ENCODE peak calls at places on chromosomes 6 and 20, in four cellular contexts. O, W, F and C are unnamed samples.

GRCh38 chr6:111642463-111643158 is 36.9 kb upstream of the TRAF3IP2 start:
- DNase-seq in W (peak; percentile 72), F (peak; percentile 21), O (peak; percentile 66), C (peak; percentile 83)

GRCh38 chr20:62694868-62695267 is 13.8 kb upstream of the NTSR1 start:
- DNase-seq in W (no peak), F (no peak), O (no peak), C (no peak)

GRCh38 chr20:17391108-17391771 is 139.9 kb downstream of the BFSP1 start:
- DNase-seq in F (no peak), O (no peak), W (no peak), C (no peak)

GRCh38 chr20:1437222-1437904 is 29.3 kb downstream of the NSFL1C start:
- DNase-seq in F (peak; percentile 40), W (peak; percentile 91), O (peak; percentile 82), C (peak; percentile 76)

GRCh38 chr6:134744301-134744700 is 205.6 kb downstream of the ALDH8A1 start:
- DNase-seq in F (no peak), W (no peak), O (peak; percentile 35), C (no peak)

GRCh38 chr6:22332726-22333125 is 35.9 kb upstream of the PRL start:
- DNase-seq in F (no peak), W (no peak), O (no peak), C (no peak)

GRCh38 chr20:32982617-32983458 is 21.4 kb downstream of the SUN5 start:
- DNase-seq in W (no peak), O (no peak), F (no peak), C (no peak)

GRCh38 chr6:121951077-121951476 is 448.4 kb upstream of the HSF2 start:
- DNase-seq in O (no peak), F (no peak), W (no peak), C (no peak)

GRCh38 chr6:44869321-44869897 is 458.7 kb upstream of the RUNX2 start:
- DNase-seq in O (no peak), W (no peak), F (peak; percentile 86), C (no peak)

GRCh38 chr6:112188906-112189305 is 65.5 kb downstream of the LAMA4 start:
- DNase-seq in O (peak; percentile 44), F (no peak), W (no peak), C (peak; percentile 48)

GRCh38 chr6:11804706-11805105 is 26.1 kb upstream of the ADTRP start:
- DNase-seq in O (peak; percentile 60), W (no peak), F (no peak), C (no peak)

GRCh38 chr6:25112207-25112874 is 166.8 kb upstream of the CARMIL1 start:
- DNase-seq in W (no peak), F (no peak), O (no peak), C (no peak)

GRCh38 chr6:122754191-122754731 is 25.3 kb upstream of the FABP7 start:
- DNase-seq in W (no peak), O (no peak), F (no peak), C (no peak)

GRCh38 chr20:47713941-47714450 is 71.3 kb downstream of the SULF2 start:
- DNase-seq in W (no peak), F (no peak), O (peak; percentile 27), C (no peak)

GRCh38 chr6:36463686-36464085 is 20.9 kb downstream of the KCTD20 start:
- DNase-seq in O (peak; percentile 55), F (no peak), W (no peak), C (no peak)

GRCh38 chr6:37987008-37987407 is 167.5 kb downstream of the ZFAND3 start:
- DNase-seq in O (peak; percentile 60), W (no peak), F (no peak), C (no peak)

GRCh38 chr20:61899971-61900370 is 165.7 kb downstream of the TAF4 start:
- DNase-seq in F (no peak), O (no peak), W (no peak), C (no peak)

GRCh38 chr6:73985891-73986290 is 289.9 kb downstream of the CD109 start:
- DNase-seq in F (no peak), W (peak; percentile 24), O (no peak), C (no peak)

GRCh38 chr20:47493175-47493953 is 8.3 kb upstream of the NCOA3 start:
- DNase-seq in O (peak; percentile 63), W (peak; percentile 64), F (no peak), C (peak; percentile 55)

GRCh38 chr20:42082611-42083010 is 464.4 kb upstream of the CHD6 start:
- DNase-seq in W (no peak), O (peak; percentile 0), F (no peak), C (no peak)

GRCh38 chr6:111361648-111362047 is 121.4 kb downstream of the REV3L start:
- DNase-seq in F (no peak), O (peak; percentile 43), W (peak; percentile 27), C (peak; percentile 63)

GRCh38 chr6:93424303-93425064 is 5.1 kb upstream of the EPHA7 start:
- DNase-seq in O (no peak), F (no peak), W (no peak), C (no peak)

GRCh38 chr6:140566706-140567330 is 1192.4 kb upstream of the CITED2 start:
- DNase-seq in O (peak; percentile 72), F (no peak), W (no peak), C (no peak)

GRCh38 chr20:20668639-20669038 is 43.8 kb downstream of the RALGAPA2 start:
- DNase-seq in W (no peak), O (no peak), F (peak; percentile 71), C (no peak)

GRCh38 chr20:61589055-61589385 is 337.0 kb downstream of the CDH4 start:
- DNase-seq in W (peak; percentile 26), F (no peak), O (peak; percentile 90), C (no peak)

GRCh38 chr6:15481892-15482291 is 180.9 kb downstream of the DTNBP1 start:
- DNase-seq in W (no peak), O (no peak), F (no peak), C (no peak)

GRCh38 chr20:51958099-51958498 is 155.8 kb upstream of the SALL4 start:
- DNase-seq in F (no peak), O (no peak), W (no peak), C (no peak)

GRCh38 chr6:151690303-151690702 is 117.2 kb upstream of the ESR1 start:
- DNase-seq in F (peak; percentile 11), O (no peak), W (no peak), C (no peak)

GRCh38 chr20:56181593-56181992 is 66.9 kb upstream of the MC3R start:
- DNase-seq in F (no peak), O (no peak), W (no peak), C (no peak)

GRCh38 chr6:28953039-28953872 is 29.5 kb upstream of the TRIM27 start:
- DNase-seq in O (peak; percentile 72), W (peak; percentile 71), F (peak; percentile 56), C (peak; percentile 42)

GRCh38 chr20:6835609-6836008 is 68.1 kb downstream of the BMP2 start:
- DNase-seq in W (no peak), O (no peak), F (no peak), C (no peak)

GRCh38 chr6:15420959-15421438 is 175.1 kb downstream of the JARID2 start:
- DNase-seq in O (no peak), W (no peak), F (no peak), C (no peak)

GRCh38 chr20:24695529-24696225 is 226.2 kb downstream of the SYNDIG1 start:
- DNase-seq in W (no peak), O (no peak), F (no peak), C (no peak)

GRCh38 chr6:99219788-99220187 is 129.7 kb downstream of the FAXC start:
- DNase-seq in F (no peak), O (no peak), W (peak; percentile 11), C (peak; percentile 27)

GRCh38 chr6:163860194-163861081 is 445.9 kb downstream of the QKI start:
- DNase-seq in O (peak; percentile 86), F (no peak), W (no peak), C (no peak)

GRCh38 chr20:46631212-46631869 is 19.9 kb downstream of the SLC13A3 start:
- DNase-seq in F (no peak), W (peak; percentile 17), O (peak; percentile 15), C (no peak)

GRCh38 chr6:106046116-106046853 is 39.9 kb upstream of the PRDM1 start:
- DNase-seq in O (no peak), W (no peak), F (no peak), C (no peak)

GRCh38 chr20:17530153-17530552 is 1.0 kb downstream of the BFSP1 start:
- DNase-seq in O (no peak), F (no peak), W (no peak), C (no peak)

GRCh38 chr6:33288141-33288941 is 698 bp downstream of the WDR46 start:
- DNase-seq in O (no peak), W (no peak), F (no peak), C (no peak)
- TF ChIP-seq BHLHE40 in O (no peak), W (no peak), F (no peak), C (no peak)

GRCh38 chr20:53867741-53868351 is 202.5 kb downstream of the BCAS1 start:
- DNase-seq in F (no peak), O (no peak), W (no peak), C (no peak)

GRCh38 chr20:53869466-53870258 is 200.7 kb downstream of the BCAS1 start:
- DNase-seq in F (peak; percentile 91), O (peak; percentile 74), W (peak; percentile 93), C (peak; percentile 65)

GRCh38 chr20:53870426-53871199 is 199.8 kb downstream of the BCAS1 start:
- DNase-seq in O (no peak), F (no peak), W (no peak), C (no peak)

GRCh38 chr20:53865905-53866786 is 204.2 kb downstream of the BCAS1 start:
- DNase-seq in O (peak; percentile 77), F (no peak), W (peak; percentile 81), C (no peak)

GRCh38 chr20:53866787-53867740 is 203.3 kb downstream of the BCAS1 start:
- DNase-seq in O (no peak), F (peak; percentile 86), W (no peak), C (no peak)
- TF ChIP-seq BHLHE40 in O (no peak), F (no peak), W (no peak), C (no peak)

DNA sequence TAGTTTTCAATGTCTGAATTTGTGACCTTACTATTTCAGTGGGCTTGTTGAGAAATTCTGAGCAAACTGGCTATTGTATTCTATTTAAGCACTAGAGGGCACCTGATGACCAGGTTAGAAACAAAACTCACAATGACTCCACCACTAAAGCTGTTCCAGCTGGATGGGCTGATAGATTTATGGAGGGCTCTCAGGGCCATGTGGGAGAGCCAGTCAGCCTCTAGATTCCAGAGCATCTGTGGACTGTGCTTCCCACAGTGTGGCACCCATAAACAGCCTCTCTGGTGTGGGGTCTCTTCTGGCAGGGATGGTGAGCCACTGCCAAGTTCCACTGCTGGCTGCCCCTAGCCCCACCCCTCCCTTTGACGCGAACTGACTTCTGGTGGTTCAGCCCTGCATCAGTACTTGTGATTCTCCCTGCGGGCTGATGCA is 29.2 kb downstream of the C6orf58 start:
- DNase-seq in F (no peak), O (peak; percentile 31), W (peak; percentile 31), C (peak; percentile 68)
- TF ChIP-seq BHLHE40 in F (no peak), O (no peak), W (no peak), C (no peak)

GRCh38 chr6:109172096-109172495 is 76.8 kb downstream of the CEP57L1 start:
- DNase-seq in W (no peak), O (no peak), F (no peak), C (no peak)
- TF ChIP-seq BHLHE40 in W (no peak), O (no peak), F (no peak), C (no peak)

GRCh38 chr6:6057442-6058053 is 50.8 kb upstream of the NRN1 start:
- DNase-seq in W (peak; percentile 50), F (peak; percentile 53), O (no peak), C (peak; percentile 38)
- TF ChIP-seq BHLHE40 in W (no peak), F (no peak), O (no peak), C (no peak)